ENCODE peak calls at places on chromosome 14, in eight cellular contexts. One of them, this sample, is unnamed.
A peak's percentile ranks its signal among the peaks of the same experiment; 100 is the strongest.

GRCh38 chr14:67982711-67983608 is 163.4 kb downstream of the RAD51B start:
- DNase-seq in nucleus accumbens: no peak
- DNase-seq in LoVo: no peak
- DNase-seq in GM12891: no peak
- DNase-seq in BJ: no peak
- DNase-seq in stimulated activated CD4-positive, alpha-beta T cell treated with anti-CD3 and anti-CD28 coated beads, Interleukin-1b, Interleukin-23, amount 100 ng/mL, for 4 hours: no peak
- DNase-seq in mesenchymal stem cell: no peak
- DNase-seq in SJCRH30: no peak
- DNase-seq in this sample: no peak

GRCh38 chr14:79256311-79256879 is 954.9 kb downstream of the DIO2 start:
- DNase-seq in nucleus accumbens: no peak
- DNase-seq in LoVo: no peak
- DNase-seq in GM12891: no peak
- DNase-seq in BJ: no peak
- DNase-seq in stimulated activated CD4-positive, alpha-beta T cell treated with anti-CD3 and anti-CD28 coated beads, Interleukin-1b, Interleukin-23, amount 100 ng/mL, for 4 hours: no peak
- DNase-seq in mesenchymal stem cell: no peak
- DNase-seq in SJCRH30: no peak
- DNase-seq in this sample: no peak

GRCh38 chr14:75539165-75539561 is 16.9 kb downstream of the BATF start:
- DNase-seq in nucleus accumbens: no peak
- DNase-seq in LoVo: no peak
- DNase-seq in GM12891: no peak
- DNase-seq in BJ: no peak
- DNase-seq in stimulated activated CD4-positive, alpha-beta T cell treated with anti-CD3 and anti-CD28 coated beads, Interleukin-1b, Interleukin-23, amount 100 ng/mL, for 4 hours: no peak
- DNase-seq in mesenchymal stem cell: no peak
- DNase-seq in SJCRH30: no peak
- DNase-seq in this sample: no peak

GRCh38 chr14:49692191-49692757 is 646 bp upstream of the KLHDC1 start:
- DNase-seq in nucleus accumbens: no peak
- DNase-seq in LoVo: no peak
- DNase-seq in GM12891: no peak
- DNase-seq in BJ: no peak
- DNase-seq in stimulated activated CD4-positive, alpha-beta T cell treated with anti-CD3 and anti-CD28 coated beads, Interleukin-1b, Interleukin-23, amount 100 ng/mL, for 4 hours: no peak
- DNase-seq in mesenchymal stem cell: peak; percentile 55
- DNase-seq in SJCRH30: no peak
- DNase-seq in this sample: no peak

GRCh38 chr14:36553650-36554260 is 28.7 kb downstream of the NKX2-8 start:
- DNase-seq in nucleus accumbens: no peak
- DNase-seq in LoVo: peak; percentile 60
- DNase-seq in GM12891: peak; percentile 9
- DNase-seq in BJ: no peak
- DNase-seq in stimulated activated CD4-positive, alpha-beta T cell treated with anti-CD3 and anti-CD28 coated beads, Interleukin-1b, Interleukin-23, amount 100 ng/mL, for 4 hours: no peak
- DNase-seq in mesenchymal stem cell: peak; percentile 49
- DNase-seq in SJCRH30: peak; percentile 27
- DNase-seq in this sample: no peak

GRCh38 chr14:38137005-38137404 is 70.7 kb upstream of the SSTR1 start:
- DNase-seq in nucleus accumbens: no peak
- DNase-seq in LoVo: no peak
- DNase-seq in GM12891: no peak
- DNase-seq in BJ: no peak
- DNase-seq in stimulated activated CD4-positive, alpha-beta T cell treated with anti-CD3 and anti-CD28 coated beads, Interleukin-1b, Interleukin-23, amount 100 ng/mL, for 4 hours: no peak
- DNase-seq in mesenchymal stem cell: no peak
- DNase-seq in SJCRH30: no peak
- DNase-seq in this sample: no peak

GRCh38 chr14:34496679-34497513 is 34.9 kb upstream of the SPTSSA start:
- DNase-seq in nucleus accumbens: peak; percentile 68
- DNase-seq in LoVo: peak; percentile 89
- DNase-seq in GM12891: no peak
- DNase-seq in BJ: peak; percentile 92
- DNase-seq in stimulated activated CD4-positive, alpha-beta T cell treated with anti-CD3 and anti-CD28 coated beads, Interleukin-1b, Interleukin-23, amount 100 ng/mL, for 4 hours: no peak
- DNase-seq in mesenchymal stem cell: peak; percentile 99
- DNase-seq in SJCRH30: peak; percentile 90
- DNase-seq in this sample: no peak

GRCh38 chr14:103109789-103110415 is 13.4 kb upstream of the TNFAIP2 start:
- DNase-seq in nucleus accumbens: no peak
- DNase-seq in LoVo: no peak
- DNase-seq in GM12891: no peak
- DNase-seq in BJ: no peak
- DNase-seq in stimulated activated CD4-positive, alpha-beta T cell treated with anti-CD3 and anti-CD28 coated beads, Interleukin-1b, Interleukin-23, amount 100 ng/mL, for 4 hours: no peak
- DNase-seq in mesenchymal stem cell: peak; percentile 89
- DNase-seq in SJCRH30: peak; percentile 86
- DNase-seq in this sample: no peak

GRCh38 chr14:50946234-50946935 is 2.1 kb upstream of the PYGL start:
- DNase-seq in nucleus accumbens: no peak
- DNase-seq in LoVo: no peak
- DNase-seq in GM12891: no peak
- DNase-seq in BJ: no peak
- DNase-seq in stimulated activated CD4-positive, alpha-beta T cell treated with anti-CD3 and anti-CD28 coated beads, Interleukin-1b, Interleukin-23, amount 100 ng/mL, for 4 hours: no peak
- DNase-seq in mesenchymal stem cell: no peak
- DNase-seq in SJCRH30: no peak
- DNase-seq in this sample: no peak

GRCh38 chr14:69648480-69649414 is 37.4 kb downstream of the SUSD6 start:
- DNase-seq in nucleus accumbens: no peak
- DNase-seq in LoVo: no peak
- DNase-seq in GM12891: no peak
- DNase-seq in BJ: no peak
- DNase-seq in stimulated activated CD4-positive, alpha-beta T cell treated with anti-CD3 and anti-CD28 coated beads, Interleukin-1b, Interleukin-23, amount 100 ng/mL, for 4 hours: no peak
- DNase-seq in mesenchymal stem cell: peak; percentile 86
- DNase-seq in SJCRH30: no peak
- DNase-seq in this sample: no peak

GRCh38 chr14:52951730-52952481 is 1.1 kb upstream of the FERMT2 start:
- DNase-seq in nucleus accumbens: no peak
- DNase-seq in LoVo: peak; percentile 74
- DNase-seq in GM12891: no peak
- DNase-seq in BJ: no peak
- DNase-seq in stimulated activated CD4-positive, alpha-beta T cell treated with anti-CD3 and anti-CD28 coated beads, Interleukin-1b, Interleukin-23, amount 100 ng/mL, for 4 hours: no peak
- DNase-seq in mesenchymal stem cell: peak; percentile 87
- DNase-seq in SJCRH30: peak; percentile 61
- DNase-seq in this sample: no peak

GRCh38 chr14:68260121-68260520 is 440.5 kb downstream of the RAD51B start:
- DNase-seq in nucleus accumbens: no peak
- DNase-seq in LoVo: no peak
- DNase-seq in GM12891: no peak
- DNase-seq in BJ: no peak
- DNase-seq in stimulated activated CD4-positive, alpha-beta T cell treated with anti-CD3 and anti-CD28 coated beads, Interleukin-1b, Interleukin-23, amount 100 ng/mL, for 4 hours: no peak
- DNase-seq in mesenchymal stem cell: no peak
- DNase-seq in SJCRH30: no peak
- DNase-seq in this sample: no peak

GRCh38 chr14:102047808-102048540 is 38.9 kb downstream of the HSP90AA1 start:
- DNase-seq in nucleus accumbens: no peak
- DNase-seq in LoVo: no peak
- DNase-seq in GM12891: no peak
- DNase-seq in BJ: no peak
- DNase-seq in stimulated activated CD4-positive, alpha-beta T cell treated with anti-CD3 and anti-CD28 coated beads, Interleukin-1b, Interleukin-23, amount 100 ng/mL, for 4 hours: no peak
- DNase-seq in mesenchymal stem cell: no peak
- DNase-seq in SJCRH30: no peak
- DNase-seq in this sample: no peak

GRCh38 chr14:39232554-39233415 is 930 bp upstream of the MIA2 start:
- DNase-seq in nucleus accumbens: no peak
- DNase-seq in LoVo: no peak
- DNase-seq in GM12891: no peak
- DNase-seq in BJ: peak; percentile 35
- DNase-seq in stimulated activated CD4-positive, alpha-beta T cell treated with anti-CD3 and anti-CD28 coated beads, Interleukin-1b, Interleukin-23, amount 100 ng/mL, for 4 hours: no peak
- DNase-seq in mesenchymal stem cell: peak; percentile 85
- DNase-seq in SJCRH30: peak; percentile 14
- DNase-seq in this sample: no peak

GRCh38 chr14:23174266-23174665 is 9.2 kb downstream of the SLC7A8 start:
- DNase-seq in nucleus accumbens: no peak
- DNase-seq in LoVo: no peak
- DNase-seq in GM12891: no peak
- DNase-seq in BJ: no peak
- DNase-seq in stimulated activated CD4-positive, alpha-beta T cell treated with anti-CD3 and anti-CD28 coated beads, Interleukin-1b, Interleukin-23, amount 100 ng/mL, for 4 hours: no peak
- DNase-seq in mesenchymal stem cell: peak; percentile 77
- DNase-seq in SJCRH30: no peak
- DNase-seq in this sample: no peak

GRCh38 chr14:65453807-65454480 is 41.4 kb downstream of the FUT8 start:
- DNase-seq in nucleus accumbens: no peak
- DNase-seq in LoVo: no peak
- DNase-seq in GM12891: no peak
- DNase-seq in BJ: no peak
- DNase-seq in stimulated activated CD4-positive, alpha-beta T cell treated with anti-CD3 and anti-CD28 coated beads, Interleukin-1b, Interleukin-23, amount 100 ng/mL, for 4 hours: no peak
- DNase-seq in mesenchymal stem cell: no peak
- DNase-seq in SJCRH30: no peak
- DNase-seq in this sample: no peak

GRCh38 chr14:71730471-71730870 is 201.8 kb upstream of the RGS6 start:
- DNase-seq in nucleus accumbens: no peak
- DNase-seq in LoVo: no peak
- DNase-seq in GM12891: no peak
- DNase-seq in BJ: no peak
- DNase-seq in stimulated activated CD4-positive, alpha-beta T cell treated with anti-CD3 and anti-CD28 coated beads, Interleukin-1b, Interleukin-23, amount 100 ng/mL, for 4 hours: no peak
- DNase-seq in mesenchymal stem cell: no peak
- DNase-seq in SJCRH30: no peak
- DNase-seq in this sample: no peak

GRCh38 chr14:61514006-61514830 is 181.1 kb upstream of the HIF1A start:
- DNase-seq in nucleus accumbens: no peak
- DNase-seq in LoVo: no peak
- DNase-seq in GM12891: no peak
- DNase-seq in BJ: no peak
- DNase-seq in stimulated activated CD4-positive, alpha-beta T cell treated with anti-CD3 and anti-CD28 coated beads, Interleukin-1b, Interleukin-23, amount 100 ng/mL, for 4 hours: no peak
- DNase-seq in mesenchymal stem cell: no peak
- DNase-seq in SJCRH30: peak; percentile 28
- DNase-seq in this sample: no peak

GRCh38 chr14:102821252-102821651 is 44.0 kb downstream of the TRAF3 start:
- DNase-seq in nucleus accumbens: no peak
- DNase-seq in LoVo: no peak
- DNase-seq in GM12891: no peak
- DNase-seq in BJ: no peak
- DNase-seq in stimulated activated CD4-positive, alpha-beta T cell treated with anti-CD3 and anti-CD28 coated beads, Interleukin-1b, Interleukin-23, amount 100 ng/mL, for 4 hours: no peak
- DNase-seq in mesenchymal stem cell: no peak
- DNase-seq in SJCRH30: no peak
- DNase-seq in this sample: no peak

GRCh38 chr14:76019676-76020075 is 34.1 kb downstream of the IFT43 start:
- DNase-seq in nucleus accumbens: no peak
- DNase-seq in LoVo: no peak
- DNase-seq in GM12891: no peak
- DNase-seq in BJ: no peak
- DNase-seq in stimulated activated CD4-positive, alpha-beta T cell treated with anti-CD3 and anti-CD28 coated beads, Interleukin-1b, Interleukin-23, amount 100 ng/mL, for 4 hours: no peak
- DNase-seq in mesenchymal stem cell: no peak
- DNase-seq in SJCRH30: no peak
- DNase-seq in this sample: no peak

GRCh38 chr14:77243853-77244252 is 27.2 kb downstream of the NGB start:
- DNase-seq in nucleus accumbens: no peak
- DNase-seq in LoVo: no peak
- DNase-seq in GM12891: no peak
- DNase-seq in BJ: no peak
- DNase-seq in stimulated activated CD4-positive, alpha-beta T cell treated with anti-CD3 and anti-CD28 coated beads, Interleukin-1b, Interleukin-23, amount 100 ng/mL, for 4 hours: no peak
- DNase-seq in mesenchymal stem cell: no peak
- DNase-seq in SJCRH30: no peak
- DNase-seq in this sample: no peak

GRCh38 chr14:51855234-51855633 is 5.2 kb upstream of the GNG2 start:
- DNase-seq in nucleus accumbens: no peak
- DNase-seq in LoVo: no peak
- DNase-seq in GM12891: no peak
- DNase-seq in BJ: no peak
- DNase-seq in stimulated activated CD4-positive, alpha-beta T cell treated with anti-CD3 and anti-CD28 coated beads, Interleukin-1b, Interleukin-23, amount 100 ng/mL, for 4 hours: no peak
- DNase-seq in mesenchymal stem cell: no peak
- DNase-seq in SJCRH30: peak; percentile 14
- DNase-seq in this sample: no peak

GRCh38 chr14:61750708-61751474 is 11.3 kb upstream of the SNAPC1 start:
- DNase-seq in nucleus accumbens: no peak
- DNase-seq in LoVo: peak; percentile 91
- DNase-seq in GM12891: peak; percentile 54
- DNase-seq in BJ: no peak
- DNase-seq in stimulated activated CD4-positive, alpha-beta T cell treated with anti-CD3 and anti-CD28 coated beads, Interleukin-1b, Interleukin-23, amount 100 ng/mL, for 4 hours: peak; percentile 57
- DNase-seq in mesenchymal stem cell: peak; percentile 55
- DNase-seq in SJCRH30: no peak
- DNase-seq in this sample: peak; percentile 85

GRCh38 chr14:23147676-23148075 is 28.6 kb upstream of the CEBPE start:
- DNase-seq in nucleus accumbens: no peak
- DNase-seq in LoVo: peak; percentile 24
- DNase-seq in GM12891: no peak
- DNase-seq in BJ: no peak
- DNase-seq in stimulated activated CD4-positive, alpha-beta T cell treated with anti-CD3 and anti-CD28 coated beads, Interleukin-1b, Interleukin-23, amount 100 ng/mL, for 4 hours: no peak
- DNase-seq in mesenchymal stem cell: peak; percentile 58
- DNase-seq in SJCRH30: no peak
- DNase-seq in this sample: no peak

GRCh38 chr14:99459491-99460100 is 21.1 kb downstream of the SETD3 start:
- DNase-seq in nucleus accumbens: no peak
- DNase-seq in LoVo: no peak
- DNase-seq in GM12891: no peak
- DNase-seq in BJ: no peak
- DNase-seq in stimulated activated CD4-positive, alpha-beta T cell treated with anti-CD3 and anti-CD28 coated beads, Interleukin-1b, Interleukin-23, amount 100 ng/mL, for 4 hours: no peak
- DNase-seq in mesenchymal stem cell: no peak
- DNase-seq in SJCRH30: no peak
- DNase-seq in this sample: no peak

GRCh38 chr14:75453817-75454434 is 26.1 kb downstream of the JDP2 start:
- DNase-seq in nucleus accumbens: no peak
- DNase-seq in LoVo: no peak
- DNase-seq in GM12891: peak; percentile 74
- DNase-seq in BJ: no peak
- DNase-seq in stimulated activated CD4-positive, alpha-beta T cell treated with anti-CD3 and anti-CD28 coated beads, Interleukin-1b, Interleukin-23, amount 100 ng/mL, for 4 hours: no peak
- DNase-seq in mesenchymal stem cell: no peak
- DNase-seq in SJCRH30: no peak
- DNase-seq in this sample: no peak

GRCh38 chr14:105168496-105168978 is at the start of gene JAG2:
- DNase-seq in nucleus accumbens: no peak
- DNase-seq in LoVo: peak; percentile 63
- DNase-seq in GM12891: peak; percentile 66
- DNase-seq in BJ: no peak
- DNase-seq in stimulated activated CD4-positive, alpha-beta T cell treated with anti-CD3 and anti-CD28 coated beads, Interleukin-1b, Interleukin-23, amount 100 ng/mL, for 4 hours: peak; percentile 44
- DNase-seq in mesenchymal stem cell: no peak
- DNase-seq in SJCRH30: peak; percentile 73
- DNase-seq in this sample: peak; percentile 47

GRCh38 chr14:51095854-51096823 is 1.2 kb upstream of the TRIM9 start:
- DNase-seq in nucleus accumbens: peak; percentile 30
- DNase-seq in LoVo: no peak
- DNase-seq in GM12891: no peak
- DNase-seq in BJ: no peak
- DNase-seq in stimulated activated CD4-positive, alpha-beta T cell treated with anti-CD3 and anti-CD28 coated beads, Interleukin-1b, Interleukin-23, amount 100 ng/mL, for 4 hours: peak; percentile 3
- DNase-seq in mesenchymal stem cell: peak; percentile 38
- DNase-seq in SJCRH30: no peak
- DNase-seq in this sample: no peak

GRCh38 chr14:100384819-100385813 is 62.0 kb downstream of the SLC25A47 start:
- DNase-seq in nucleus accumbens: no peak
- DNase-seq in LoVo: peak; percentile 34
- DNase-seq in GM12891: no peak
- DNase-seq in BJ: no peak
- DNase-seq in stimulated activated CD4-positive, alpha-beta T cell treated with anti-CD3 and anti-CD28 coated beads, Interleukin-1b, Interleukin-23, amount 100 ng/mL, for 4 hours: no peak
- DNase-seq in mesenchymal stem cell: peak; percentile 77
- DNase-seq in SJCRH30: no peak
- DNase-seq in this sample: no peak

GRCh38 chr14:89899917-89900680 is 54.4 kb downstream of the EFCAB11 start:
- DNase-seq in nucleus accumbens: no peak
- DNase-seq in LoVo: peak; percentile 10
- DNase-seq in GM12891: peak; percentile 6
- DNase-seq in BJ: no peak
- DNase-seq in stimulated activated CD4-positive, alpha-beta T cell treated with anti-CD3 and anti-CD28 coated beads, Interleukin-1b, Interleukin-23, amount 100 ng/mL, for 4 hours: peak; percentile 12
- DNase-seq in mesenchymal stem cell: peak; percentile 42
- DNase-seq in SJCRH30: no peak
- DNase-seq in this sample: no peak

GRCh38 chr14:34120185-34120977 is 169.5 kb upstream of the EGLN3 start:
- DNase-seq in nucleus accumbens: no peak
- DNase-seq in LoVo: no peak
- DNase-seq in GM12891: no peak
- DNase-seq in BJ: no peak
- DNase-seq in stimulated activated CD4-positive, alpha-beta T cell treated with anti-CD3 and anti-CD28 coated beads, Interleukin-1b, Interleukin-23, amount 100 ng/mL, for 4 hours: no peak
- DNase-seq in mesenchymal stem cell: no peak
- DNase-seq in SJCRH30: no peak
- DNase-seq in this sample: no peak

GRCh38 chr14:49315570-49315969 is 270.6 kb downstream of the RPS29 start:
- DNase-seq in nucleus accumbens: no peak
- DNase-seq in LoVo: no peak
- DNase-seq in GM12891: no peak
- DNase-seq in BJ: no peak
- DNase-seq in stimulated activated CD4-positive, alpha-beta T cell treated with anti-CD3 and anti-CD28 coated beads, Interleukin-1b, Interleukin-23, amount 100 ng/mL, for 4 hours: no peak
- DNase-seq in mesenchymal stem cell: no peak
- DNase-seq in SJCRH30: no peak
- DNase-seq in this sample: no peak

GRCh38 chr14:100523536-100524025 is 63.6 kb downstream of the BEGAIN start:
- DNase-seq in nucleus accumbens: no peak
- DNase-seq in LoVo: no peak
- DNase-seq in GM12891: no peak
- DNase-seq in BJ: no peak
- DNase-seq in stimulated activated CD4-positive, alpha-beta T cell treated with anti-CD3 and anti-CD28 coated beads, Interleukin-1b, Interleukin-23, amount 100 ng/mL, for 4 hours: no peak
- DNase-seq in mesenchymal stem cell: no peak
- DNase-seq in SJCRH30: peak; percentile 3
- DNase-seq in this sample: no peak